ENCODE peak calls at places on chromosomes 3 and 15, in four cellular contexts. One of them, this sample, is unnamed.

GRCh38 chr3:140914384-140914945 is 27.2 kb upstream of the SLC25A36 start:
- DNase-seq in heart left ventricle: no peak
- DNase-seq in cardiac muscle cell: no peak
- DNase-seq in CD8-positive, alpha-beta T cell: no peak
- DNase-seq in this sample: no peak

GRCh38 chr3:30516238-30516637 is 90.2 kb upstream of the TGFBR2 start:
- DNase-seq in heart left ventricle: no peak
- DNase-seq in cardiac muscle cell: no peak
- DNase-seq in CD8-positive, alpha-beta T cell: no peak
- DNase-seq in this sample: no peak

GRCh38 chr3:113436794-113437193 is 4.5 kb downstream of the CFAP44 start:
- DNase-seq in heart left ventricle: no peak
- DNase-seq in cardiac muscle cell: no peak
- DNase-seq in CD8-positive, alpha-beta T cell: no peak
- DNase-seq in this sample: no peak

GRCh38 chr3:126300761-126301481 is 56.3 kb downstream of the KLF15 start:
- DNase-seq in heart left ventricle: peak; percentile 69
- DNase-seq in cardiac muscle cell: no peak
- DNase-seq in CD8-positive, alpha-beta T cell: no peak
- DNase-seq in this sample: no peak

GRCh38 chr3:133670525-133670995 is 8.8 kb upstream of the TOPBP1 start:
- DNase-seq in heart left ventricle: no peak
- DNase-seq in cardiac muscle cell: no peak
- DNase-seq in CD8-positive, alpha-beta T cell: no peak
- DNase-seq in this sample: no peak

GRCh38 chr15:80550219-80550909 is 144.7 kb upstream of the ABHD17C start:
- DNase-seq in heart left ventricle: no peak
- DNase-seq in cardiac muscle cell: peak; percentile 32
- DNase-seq in CD8-positive, alpha-beta T cell: no peak
- DNase-seq in this sample: no peak

GRCh38 chr3:114480442-114480841 is 186.6 kb downstream of the TIGIT start:
- DNase-seq in heart left ventricle: no peak
- DNase-seq in cardiac muscle cell: no peak
- DNase-seq in CD8-positive, alpha-beta T cell: no peak
- DNase-seq in this sample: no peak

GRCh38 chr3:58333206-58334012 is 717 bp downstream of the PXK start:
- DNase-seq in heart left ventricle: no peak
- DNase-seq in cardiac muscle cell: peak; percentile 49
- DNase-seq in CD8-positive, alpha-beta T cell: no peak
- DNase-seq in this sample: peak; percentile 34

GRCh38 chr3:195613468-195614069 is 29.8 kb upstream of the APOD start:
- DNase-seq in heart left ventricle: no peak
- DNase-seq in cardiac muscle cell: no peak
- DNase-seq in CD8-positive, alpha-beta T cell: no peak
- DNase-seq in this sample: no peak

GRCh38 chr3:171317133-171317532 is 143.1 kb downstream of the TNIK start:
- DNase-seq in heart left ventricle: peak; percentile 83
- DNase-seq in cardiac muscle cell: no peak
- DNase-seq in CD8-positive, alpha-beta T cell: no peak
- DNase-seq in this sample: no peak

GRCh38 chr3:56894912-56895431 is 93.2 kb upstream of the ARHGEF3 start:
- DNase-seq in heart left ventricle: no peak
- DNase-seq in cardiac muscle cell: no peak
- DNase-seq in CD8-positive, alpha-beta T cell: no peak
- DNase-seq in this sample: peak; percentile 33

GRCh38 chr3:170180107-170180951 is 1.2 kb downstream of the PHC3 start:
- DNase-seq in heart left ventricle: no peak
- DNase-seq in cardiac muscle cell: peak; percentile 58
- DNase-seq in CD8-positive, alpha-beta T cell: no peak
- DNase-seq in this sample: no peak

GRCh38 chr3:78848392-78849288 is 919.2 kb downstream of the ROBO1 start:
- DNase-seq in heart left ventricle: no peak
- DNase-seq in cardiac muscle cell: no peak
- DNase-seq in CD8-positive, alpha-beta T cell: no peak
- DNase-seq in this sample: no peak

GRCh38 chr15:101183226-101183925 is 68.5 kb downstream of the CHSY1 start:
- DNase-seq in heart left ventricle: no peak
- DNase-seq in cardiac muscle cell: no peak
- DNase-seq in CD8-positive, alpha-beta T cell: no peak
- DNase-seq in this sample: no peak

GRCh38 chr3:17088602-17089313 is 204.0 kb downstream of the PLCL2 start:
- DNase-seq in heart left ventricle: no peak
- DNase-seq in cardiac muscle cell: no peak
- DNase-seq in CD8-positive, alpha-beta T cell: peak; percentile 21
- DNase-seq in this sample: no peak

GRCh38 chr15:29765898-29766537 is 56.2 kb downstream of the TJP1 start:
- DNase-seq in heart left ventricle: no peak
- DNase-seq in cardiac muscle cell: no peak
- DNase-seq in CD8-positive, alpha-beta T cell: no peak
- DNase-seq in this sample: no peak

GRCh38 chr3:28649266-28649665 is 300.6 kb upstream of the AZI2 start:
- DNase-seq in heart left ventricle: no peak
- DNase-seq in cardiac muscle cell: no peak
- DNase-seq in CD8-positive, alpha-beta T cell: no peak
- DNase-seq in this sample: no peak

GRCh38 chr3:52430416-52430810 is 14.5 kb downstream of the SEMA3G start:
- DNase-seq in heart left ventricle: peak; percentile 24
- DNase-seq in cardiac muscle cell: no peak
- DNase-seq in CD8-positive, alpha-beta T cell: no peak
- DNase-seq in this sample: no peak

GRCh38 chr3:52428151-52429005 is 16.5 kb downstream of the SEMA3G start:
- DNase-seq in heart left ventricle: peak; percentile 54
- DNase-seq in cardiac muscle cell: peak; percentile 74
- DNase-seq in CD8-positive, alpha-beta T cell: no peak
- DNase-seq in this sample: peak; percentile 43

GRCh38 chr3:52431459-52432223 is 13.3 kb downstream of the SEMA3G start:
- DNase-seq in heart left ventricle: peak; percentile 39
- DNase-seq in cardiac muscle cell: no peak
- DNase-seq in CD8-positive, alpha-beta T cell: no peak
- DNase-seq in this sample: no peak

GRCh38 chr3:52429031-52429430 is 15.9 kb downstream of the SEMA3G start:
- DNase-seq in heart left ventricle: peak; percentile 26
- DNase-seq in cardiac muscle cell: no peak
- DNase-seq in CD8-positive, alpha-beta T cell: no peak
- DNase-seq in this sample: no peak

GRCh38 chr3:52429779-52430415 is 15.0 kb downstream of the SEMA3G start:
- DNase-seq in heart left ventricle: peak; percentile 62
- DNase-seq in cardiac muscle cell: no peak
- DNase-seq in CD8-positive, alpha-beta T cell: no peak
- DNase-seq in this sample: no peak
- H3K4me1 ChIP-seq in heart left ventricle: peaks cover 61% of the 10 kb centered on the region
- H3K4me1 ChIP-seq in cardiac muscle cell: peaks cover 25% of the 10 kb centered on the region
- H3K4me1 ChIP-seq in CD8-positive, alpha-beta T cell: no peaks in the 10 kb centered on the region
- H3K4me1 ChIP-seq in this sample: no peaks in the 10 kb centered on the region

DNA sequence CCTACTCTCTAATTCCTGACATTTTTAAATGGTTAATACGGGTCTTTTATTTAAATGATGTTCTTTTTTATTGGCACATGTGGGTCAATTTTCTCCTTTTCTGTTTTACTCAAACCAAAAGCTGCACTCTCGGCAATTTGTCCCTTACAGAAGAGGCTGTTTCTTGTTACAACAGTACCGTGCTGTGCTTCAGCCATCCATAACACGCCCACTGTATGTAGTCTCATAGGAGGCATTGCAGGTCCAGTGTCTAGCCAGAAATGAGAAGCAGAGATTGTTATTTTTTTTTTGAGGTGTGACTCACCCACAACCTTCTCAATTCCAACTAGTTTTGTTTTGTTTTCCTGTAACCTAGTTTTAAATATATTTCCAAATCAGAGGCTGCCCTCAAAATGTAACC is 164.6 kb downstream of the GMNC start:
- DNase-seq in heart left ventricle: no peak
- DNase-seq in cardiac muscle cell: no peak
- DNase-seq in CD8-positive, alpha-beta T cell: no peak
- DNase-seq in this sample: no peak
- H3K4me3 ChIP-seq in heart left ventricle: no peak overlapping the region
- H3K4me3 ChIP-seq in cardiac muscle cell: no peak overlapping the region
- H3K4me3 ChIP-seq in CD8-positive, alpha-beta T cell: no peak overlapping the region
- H3K4me3 ChIP-seq in this sample: no peak overlapping the region

GRCh38 chr3:123026551-123027291 is 842 bp downstream of the SEMA5B start:
- DNase-seq in heart left ventricle: peak; percentile 36
- DNase-seq in cardiac muscle cell: peak; percentile 52
- DNase-seq in CD8-positive, alpha-beta T cell: no peak
- DNase-seq in this sample: no peak
- H3K4me1 ChIP-seq in heart left ventricle: peaks cover 28% of the 10 kb centered on the region
- H3K4me1 ChIP-seq in cardiac muscle cell: peaks cover 7% of the 10 kb centered on the region
- H3K4me1 ChIP-seq in CD8-positive, alpha-beta T cell: peaks cover 7% of the 10 kb centered on the region
- H3K4me1 ChIP-seq in this sample: peaks cover 2% of the 10 kb centered on the region

GRCh38 chr15:79282371-79283251 is at the start of gene ANKRD34C:
- DNase-seq in heart left ventricle: no peak
- DNase-seq in cardiac muscle cell: peak; percentile 46
- DNase-seq in CD8-positive, alpha-beta T cell: no peak
- DNase-seq in this sample: no peak

DNA sequence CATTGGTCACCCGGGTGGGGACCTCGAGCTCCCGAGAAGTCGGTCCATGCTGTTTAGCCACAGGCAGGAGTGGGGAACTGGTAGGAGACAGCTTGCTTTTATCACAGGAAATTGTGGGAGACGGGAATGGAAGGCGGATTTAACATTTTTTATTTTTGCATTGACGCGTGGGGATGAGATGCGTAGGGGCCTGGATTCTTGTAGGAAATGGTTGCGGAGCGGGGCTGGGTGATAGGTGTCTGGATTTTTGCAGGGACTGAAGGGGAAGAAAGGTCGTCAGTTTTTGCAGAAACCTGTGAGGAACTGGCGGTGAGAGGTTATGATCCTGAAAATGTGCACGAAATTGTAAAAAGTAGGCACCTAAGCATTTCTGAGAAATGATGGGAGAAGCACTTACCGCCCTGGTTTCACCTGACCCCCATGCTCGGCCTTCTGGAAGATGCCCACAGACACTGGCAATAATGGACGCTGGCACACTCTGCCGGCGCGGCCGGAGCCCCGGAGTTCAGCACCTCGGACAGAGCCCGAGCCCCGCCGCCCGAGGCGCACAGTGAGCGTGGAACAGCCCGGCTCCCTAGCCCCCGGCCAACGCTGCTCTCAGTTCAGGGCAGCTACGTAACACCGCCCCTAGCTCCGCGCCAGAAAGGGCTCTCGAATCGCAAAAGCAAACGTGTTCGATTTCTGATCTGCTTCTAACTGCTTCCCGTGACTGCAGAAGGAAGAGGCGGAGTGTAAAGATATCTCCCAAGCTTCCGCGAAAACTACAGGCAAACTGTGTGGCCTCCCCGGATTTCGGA is 928 bp downstream of the ANKRD34C start:
- DNase-seq in heart left ventricle: peak; percentile 35
- DNase-seq in cardiac muscle cell: peak; percentile 92
- DNase-seq in CD8-positive, alpha-beta T cell: no peak
- DNase-seq in this sample: no peak
- H3K4me3 ChIP-seq in heart left ventricle: no peak overlapping the region
- H3K4me3 ChIP-seq in cardiac muscle cell: no peak overlapping the region
- H3K4me3 ChIP-seq in CD8-positive, alpha-beta T cell: no peak overlapping the region
- H3K4me3 ChIP-seq in this sample: no peak overlapping the region

GRCh38 chr3:71254658-71255057 is 328.9 kb downstream of the FOXP1 start:
- DNase-seq in heart left ventricle: no peak
- DNase-seq in cardiac muscle cell: no peak
- DNase-seq in CD8-positive, alpha-beta T cell: no peak
- DNase-seq in this sample: no peak
- H3K4me1 ChIP-seq in heart left ventricle: peaks cover 27% of the 10 kb centered on the region
- H3K4me1 ChIP-seq in cardiac muscle cell: peaks cover 8% of the 10 kb centered on the region
- H3K4me1 ChIP-seq in CD8-positive, alpha-beta T cell: peaks cover 39% of the 10 kb centered on the region
- H3K4me1 ChIP-seq in this sample: no peaks in the 10 kb centered on the region

DNA sequence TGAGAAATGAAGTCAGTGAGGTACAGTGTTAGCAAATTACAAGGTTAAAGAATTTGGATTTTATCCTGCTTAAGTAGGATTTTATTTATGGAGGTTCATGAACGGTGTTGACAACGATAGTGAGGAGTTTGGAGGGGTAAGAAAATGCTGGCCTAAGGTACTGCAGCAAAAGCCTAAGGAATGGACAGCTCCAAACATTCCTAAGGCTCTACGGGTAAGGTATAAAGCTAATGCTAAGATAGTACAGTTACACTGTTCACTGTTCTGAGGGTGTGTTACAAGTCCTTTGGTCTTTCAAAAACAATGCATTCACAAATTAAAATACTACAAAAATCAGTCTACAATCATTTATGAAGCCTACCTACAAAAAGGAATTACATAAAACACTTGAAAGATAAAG is 7.3 kb downstream of the MTMR10 start:
- DNase-seq in heart left ventricle: no peak
- DNase-seq in cardiac muscle cell: peak; percentile 4
- DNase-seq in CD8-positive, alpha-beta T cell: no peak
- DNase-seq in this sample: no peak
- H3K4me3 ChIP-seq in heart left ventricle: peak overlapping the region; percentile 5
- H3K4me3 ChIP-seq in cardiac muscle cell: no peak overlapping the region
- H3K4me3 ChIP-seq in CD8-positive, alpha-beta T cell: no peak overlapping the region
- H3K4me3 ChIP-seq in this sample: no peak overlapping the region

GRCh38 chr3:182809523-182809922 is 16.2 kb downstream of the ATP11B start:
- DNase-seq in heart left ventricle: no peak
- DNase-seq in cardiac muscle cell: no peak
- DNase-seq in CD8-positive, alpha-beta T cell: no peak
- DNase-seq in this sample: no peak
- H3K4me1 ChIP-seq in heart left ventricle: peaks cover 26% of the 10 kb centered on the region
- H3K4me1 ChIP-seq in cardiac muscle cell: peaks cover 20% of the 10 kb centered on the region
- H3K4me1 ChIP-seq in CD8-positive, alpha-beta T cell: peaks cover 37% of the 10 kb centered on the region
- H3K4me1 ChIP-seq in this sample: peaks cover 22% of the 10 kb centered on the region

DNA sequence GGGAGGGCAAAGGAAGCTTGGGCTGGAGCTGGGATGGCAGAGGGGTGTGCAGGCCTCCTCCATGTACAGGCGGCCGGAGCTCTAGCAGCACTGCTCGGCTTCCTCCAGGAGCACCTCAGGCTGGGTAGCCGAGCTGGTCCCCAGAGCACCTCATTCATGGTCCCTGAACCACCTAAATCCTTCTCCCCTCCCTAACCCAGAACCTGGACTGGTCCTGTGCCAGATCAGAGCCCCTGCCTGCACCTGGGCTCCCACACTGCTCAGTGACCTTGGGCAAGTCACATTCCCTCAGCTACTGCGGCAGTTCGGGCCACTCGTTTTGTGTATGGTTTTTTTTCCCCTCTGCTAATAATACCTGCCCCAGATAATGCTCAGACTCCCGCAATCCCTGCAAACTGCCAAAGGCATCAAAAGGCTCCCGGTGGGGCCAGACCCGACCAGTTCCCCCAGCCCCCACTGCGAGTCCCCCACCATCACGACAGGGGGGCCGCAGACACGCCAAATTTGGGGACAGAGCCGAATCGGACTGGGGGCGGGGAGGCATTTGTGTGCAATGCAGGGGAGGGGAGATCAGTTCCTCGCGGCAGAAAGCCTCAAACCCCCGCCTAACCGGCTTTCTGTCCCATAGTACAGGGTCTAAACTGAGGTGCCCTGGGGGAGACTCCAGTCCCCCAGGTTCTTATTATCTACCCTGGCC is 1.3 kb downstream of the SEMA7A start:
- DNase-seq in heart left ventricle: no peak
- DNase-seq in cardiac muscle cell: no peak
- DNase-seq in CD8-positive, alpha-beta T cell: no peak
- DNase-seq in this sample: no peak
- H3K4me3 ChIP-seq in heart left ventricle: peak overlapping the region; percentile 82
- H3K4me3 ChIP-seq in cardiac muscle cell: peak overlapping the region; percentile 78
- H3K4me3 ChIP-seq in CD8-positive, alpha-beta T cell: no peak overlapping the region
- H3K4me3 ChIP-seq in this sample: no peak overlapping the region

DNA sequence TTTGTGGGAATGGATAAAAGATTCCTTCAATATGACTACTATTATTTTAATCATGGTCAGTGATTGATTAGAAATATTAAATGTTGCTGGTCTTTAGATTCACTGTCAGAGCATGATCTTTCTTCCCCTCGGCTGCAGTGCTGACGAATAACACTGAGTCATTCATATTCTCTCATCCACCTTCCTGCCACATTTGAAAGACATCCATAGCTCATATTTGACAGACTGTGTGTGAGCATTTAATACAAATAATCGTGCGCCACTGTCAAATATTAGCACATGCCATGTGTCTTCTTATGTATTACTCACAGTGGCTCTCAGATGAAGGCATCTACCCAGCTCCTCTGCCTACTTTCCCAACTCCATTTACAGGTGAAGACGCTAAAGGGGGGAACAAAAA is 476.5 kb upstream of the TPRG1 start:
- DNase-seq in heart left ventricle: no peak
- DNase-seq in cardiac muscle cell: no peak
- DNase-seq in CD8-positive, alpha-beta T cell: no peak
- DNase-seq in this sample: no peak
- H3K4me1 ChIP-seq in heart left ventricle: peaks cover 15% of the 10 kb centered on the region
- H3K4me1 ChIP-seq in cardiac muscle cell: no peaks in the 10 kb centered on the region
- H3K4me1 ChIP-seq in CD8-positive, alpha-beta T cell: no peaks in the 10 kb centered on the region
- H3K4me1 ChIP-seq in this sample: no peaks in the 10 kb centered on the region

This sample was measured in naive thymus-derived CD4-positive, alpha-beta T cell.